ENCODE peak calls at places on chromosomes 7 and 10, in five cellular contexts. I is hepatocyte, C is HCT116, S is GM23338, N is SK-N-SH. Y is an unnamed sample.

GRCh38 chr10:12699258-12699700 is 302.2 kb downstream of the CCDC3 start:
- DNase-seq in I (peak), C (no peak), S (no peak), N (no peak), Y (no peak)

GRCh38 chr7:10940748-10941358 is 32.8 kb upstream of the PHF14 start:
- DNase-seq in I (peak), C (no peak), S (no peak), N (peak), Y (no peak)

GRCh38 chr10:43865275-43866135 is 216.8 kb upstream of the ZNF32 start:
- DNase-seq in I (no peak), C (no peak), S (no peak), N (peak), Y (no peak)

GRCh38 chr10:21166557-21167287 is 269.6 kb upstream of the NEBL start:
- DNase-seq in I (no peak), C (no peak), S (no peak), N (no peak), Y (no peak)

GRCh38 chr10:99573806-99574205 is 41.1 kb downstream of the NKX2-3 start:
- DNase-seq in I (no peak), C (no peak), S (no peak), N (no peak), Y (no peak)

GRCh38 chr7:40535678-40536077 is 400.9 kb downstream of the SUGCT start:
- DNase-seq in I (no peak), C (no peak), S (no peak), N (no peak), Y (no peak)

GRCh38 chr7:127514499-127514898 is 70.9 kb downstream of the GCC1 start:
- DNase-seq in I (peak), C (peak), S (peak), N (peak), Y (peak)

GRCh38 chr10:132994371-132994796 is 52.0 kb upstream of the CFAP46 start:
- DNase-seq in I (no peak), C (no peak), S (no peak), N (no peak), Y (peak)

GRCh38 chr10:132384618-132385510 is 12.1 kb upstream of the PWWP2B start:
- DNase-seq in I (no peak), C (no peak), S (no peak), N (no peak), Y (no peak)

GRCh38 chr7:1814089-1814811 is 144.2 kb downstream of the ELFN1 start:
- DNase-seq in I (no peak), C (no peak), S (no peak), N (no peak), Y (no peak)

GRCh38 chr7:16586081-16586874 is 59.3 kb downstream of the ANKMY2 start:
- DNase-seq in I (no peak), C (no peak), S (no peak), N (peak), Y (no peak)

GRCh38 chr10:7181416-7181815 is 229.4 kb downstream of the SFMBT2 start:
- DNase-seq in I (no peak), C (no peak), S (no peak), N (no peak), Y (no peak)

GRCh38 chr10:811781-812180 is 119.7 kb downstream of the LARP4B start:
- DNase-seq in I (no peak), C (no peak), S (no peak), N (no peak), Y (no peak)

GRCh38 chr10:809671-810350 is 120.3 kb upstream of the DIP2C start:
- DNase-seq in I (no peak), C (no peak), S (no peak), N (no peak), Y (no peak)

GRCh38 chr10:812787-813186 is 118.7 kb downstream of the LARP4B start:
- DNase-seq in I (no peak), C (no peak), S (no peak), N (no peak), Y (no peak)

GRCh38 chr10:811379-811778 is 120.1 kb downstream of the LARP4B start:
- DNase-seq in I (no peak), C (no peak), S (no peak), N (no peak), Y (no peak)

DNA sequence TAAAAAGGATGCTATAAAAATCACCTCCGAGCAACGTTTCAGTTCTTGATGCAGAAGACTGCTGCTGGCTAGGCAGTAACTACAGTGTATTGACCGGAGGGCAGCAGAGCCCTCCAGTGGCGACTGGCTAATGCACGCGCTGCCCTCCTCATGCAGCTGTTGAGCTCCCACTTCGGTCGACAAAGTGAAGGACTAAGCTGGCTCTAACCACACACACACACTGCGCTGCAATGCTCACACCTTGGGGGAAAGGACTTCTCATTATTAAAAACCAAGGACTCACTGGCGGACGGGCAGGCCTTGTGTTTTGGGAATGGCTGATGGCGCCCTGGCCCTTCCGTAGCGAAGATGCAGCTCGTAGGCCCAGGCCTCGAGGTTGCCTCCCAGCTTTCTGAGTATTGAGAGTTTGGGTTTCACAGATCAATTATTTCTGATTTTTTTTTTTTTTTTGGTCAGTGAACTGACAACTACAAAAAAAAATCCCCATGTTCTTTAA is 120.9 kb upstream of the DIP2C start:
- DNase-seq in I (peak), C (no peak), S (peak), N (peak), Y (peak)
- TF ChIP-seq CTCF in I (peak), C (peak), S (peak), N (peak), Y (peak)

DNA sequence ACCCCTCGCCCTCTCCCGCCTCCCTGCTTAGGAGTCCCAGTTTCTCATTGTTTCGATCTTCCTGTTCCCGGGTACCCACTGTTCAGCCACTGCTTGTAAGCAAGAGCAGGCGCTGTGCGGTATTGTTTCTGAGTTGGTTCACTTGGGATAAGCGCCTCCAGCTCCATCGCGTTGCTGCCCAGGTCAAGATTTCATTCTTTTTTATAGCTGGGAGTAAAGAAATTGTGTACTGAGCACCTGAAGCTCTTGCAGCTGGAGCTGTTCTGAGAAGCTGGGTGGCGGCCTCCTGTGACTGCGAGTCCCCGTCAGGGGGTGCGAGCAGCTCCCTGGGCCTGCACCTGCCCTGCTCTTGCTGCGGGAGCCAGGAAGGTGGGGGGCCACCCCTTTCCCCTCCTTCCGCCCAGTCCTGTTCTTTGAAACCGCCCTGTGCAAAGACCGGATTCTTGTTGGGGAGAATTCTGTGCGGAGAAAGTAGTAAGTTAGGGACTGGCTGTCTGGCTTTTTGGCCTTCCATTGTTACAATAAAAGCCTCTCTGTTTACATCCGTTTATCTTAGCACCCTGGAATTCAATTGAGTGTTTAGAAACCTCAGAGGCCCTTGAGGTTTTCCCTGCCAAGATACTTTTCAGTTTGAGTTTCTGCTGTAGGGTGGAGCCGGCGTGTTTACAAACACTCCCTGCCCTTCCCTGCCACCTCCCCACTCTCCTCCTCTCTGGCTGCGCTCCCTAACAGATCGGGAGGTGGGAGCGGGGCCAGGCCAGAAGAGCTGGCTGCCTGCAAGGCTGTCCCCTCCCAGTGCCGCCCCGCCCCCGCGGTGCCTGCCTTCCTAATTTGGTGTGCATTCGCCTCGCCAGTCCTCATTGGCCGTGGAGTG is 30.8 kb upstream of the AP5Z1 start:
- DNase-seq in I (peak), C (peak), S (peak), N (peak), Y (peak)
- H3K4me3 ChIP-seq in I (no peak), C (peak), S (peak), N (no peak), Y (peak)

GRCh38 chr10:129057856-129058663 is 409.0 kb upstream of the MGMT start:
- DNase-seq in I (no peak), C (no peak), S (no peak), N (no peak), Y (no peak)
- TF ChIP-seq EZH2phosphoT487 in I (no peak), C (no peak), S (no peak), N (no peak), Y (no peak)

DNA sequence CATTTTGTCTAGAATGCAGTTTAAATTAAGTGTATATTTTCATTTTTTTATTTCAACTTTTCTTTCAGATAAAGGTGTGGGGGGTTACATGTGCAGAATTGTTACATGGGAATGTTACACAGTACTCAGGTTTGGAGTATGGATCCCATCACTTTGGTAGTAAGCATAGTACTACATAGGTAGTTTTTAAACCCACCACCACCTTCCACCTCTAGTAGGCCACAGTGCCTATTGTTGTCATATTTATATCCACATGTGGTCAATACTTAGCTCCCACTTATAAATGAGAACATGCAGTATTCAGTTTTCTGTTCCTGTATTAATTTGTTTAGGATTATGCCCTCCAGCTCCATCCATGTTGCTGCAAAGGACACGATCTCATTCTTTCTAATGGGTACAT is 200.6 kb downstream of the CCDC7 start:
- DNase-seq in I (no peak), C (no peak), S (no peak), N (no peak), Y (no peak)
- TF ChIP-seq CTCF in I (no peak), C (peak), S (no peak), N (no peak), Y (no peak)

Y was measured in neural progenitor cell.